ENCODE peak calls at places on chromosomes 16 and 17, in five cellular contexts. One of them, this sample, is unnamed.

GRCh38 chr16:25005445-25006306 is 9.5 kb downstream of the ARHGAP17 start:
- DNase-seq in A549: no peak
- DNase-seq in mesendoderm: no peak
- DNase-seq in mammary epithelial cell: no peak
- DNase-seq in fibroblast of lung: no peak
- DNase-seq in this sample: no peak

GRCh38 chr16:22664132-22664531 is 149.8 kb upstream of the HS3ST2 start:
- DNase-seq in A549: no peak
- DNase-seq in mammary epithelial cell: no peak
- DNase-seq in mesendoderm: no peak
- DNase-seq in fibroblast of lung: no peak
- DNase-seq in this sample: no peak

GRCh38 chr17:51018541-51018940 is 102.1 kb downstream of the SPAG9 start:
- DNase-seq in A549: no peak
- DNase-seq in mammary epithelial cell: no peak
- DNase-seq in mesendoderm: no peak
- DNase-seq in fibroblast of lung: no peak
- DNase-seq in this sample: no peak

GRCh38 chr16:82835487-82836160 is 208.9 kb downstream of the CDH13 start:
- DNase-seq in mesendoderm: peak
- DNase-seq in mammary epithelial cell: peak
- DNase-seq in fibroblast of lung: peak
- DNase-seq in A549: no peak
- DNase-seq in this sample: peak

GRCh38 chr17:1590747-1591473 is 28.3 kb upstream of the PITPNA start:
- DNase-seq in mesendoderm: no peak
- DNase-seq in A549: no peak
- DNase-seq in mammary epithelial cell: no peak
- DNase-seq in fibroblast of lung: no peak
- DNase-seq in this sample: no peak

GRCh38 chr17:31834448-31834847 is 24.6 kb downstream of the COPRS start:
- DNase-seq in A549: no peak
- DNase-seq in mammary epithelial cell: no peak
- DNase-seq in mesendoderm: no peak
- DNase-seq in fibroblast of lung: no peak
- DNase-seq in this sample: no peak

GRCh38 chr17:31448467-31449077 is 57.1 kb downstream of the RAB11FIP4 start:
- DNase-seq in fibroblast of lung: peak
- DNase-seq in mammary epithelial cell: no peak
- DNase-seq in A549: no peak
- DNase-seq in mesendoderm: peak
- DNase-seq in this sample: no peak

GRCh38 chr16:2019919-2020831 is 590 bp downstream of the NPW start:
- DNase-seq in mammary epithelial cell: peak
- DNase-seq in fibroblast of lung: no peak
- DNase-seq in mesendoderm: no peak
- DNase-seq in A549: no peak
- DNase-seq in this sample: no peak

GRCh38 chr16:66476328-66477027 is 49.4 kb downstream of the BEAN1 start:
- DNase-seq in fibroblast of lung: no peak
- DNase-seq in mesendoderm: peak
- DNase-seq in mammary epithelial cell: no peak
- DNase-seq in A549: peak
- DNase-seq in this sample: no peak

GRCh38 chr17:44108440-44109311 is 14.8 kb downstream of the HDAC5 start:
- DNase-seq in mesendoderm: no peak
- DNase-seq in fibroblast of lung: peak
- DNase-seq in mammary epithelial cell: no peak
- DNase-seq in A549: peak
- DNase-seq in this sample: no peak

GRCh38 chr17:57068222-57068658 is 16.8 kb upstream of the AKAP1 start:
- DNase-seq in fibroblast of lung: no peak
- DNase-seq in mammary epithelial cell: peak
- DNase-seq in mesendoderm: peak
- DNase-seq in A549: no peak
- DNase-seq in this sample: no peak

GRCh38 chr16:29663020-29663828 is at the start of gene SPN:
- DNase-seq in mammary epithelial cell: no peak
- DNase-seq in A549: no peak
- DNase-seq in fibroblast of lung: no peak
- DNase-seq in mesendoderm: no peak
- DNase-seq in this sample: no peak

GRCh38 chr17:77371117-77371887 is 230.5 kb downstream of the SEC14L1 start:
- DNase-seq in A549: no peak
- DNase-seq in fibroblast of lung: peak
- DNase-seq in mesendoderm: no peak
- DNase-seq in mammary epithelial cell: no peak
- DNase-seq in this sample: no peak

GRCh38 chr17:48995871-48996695 is 1.1 kb upstream of the IGF2BP1 start:
- DNase-seq in mesendoderm: peak
- DNase-seq in mammary epithelial cell: no peak
- DNase-seq in fibroblast of lung: no peak
- DNase-seq in A549: peak
- DNase-seq in this sample: no peak

GRCh38 chr17:4557626-4558310 is 2.6 kb upstream of the MYBBP1A start:
- DNase-seq in mammary epithelial cell: no peak
- DNase-seq in fibroblast of lung: no peak
- DNase-seq in A549: no peak
- DNase-seq in mesendoderm: no peak
- DNase-seq in this sample: no peak

GRCh38 chr16:23131841-23132576 is 17.2 kb downstream of the USP31 start:
- DNase-seq in fibroblast of lung: no peak
- DNase-seq in mesendoderm: no peak
- DNase-seq in mammary epithelial cell: no peak
- DNase-seq in A549: no peak
- DNase-seq in this sample: no peak

GRCh38 chr17:14301279-14301760 is 439 bp downstream of the HS3ST3B1 start:
- DNase-seq in mammary epithelial cell: no peak
- DNase-seq in A549: no peak
- DNase-seq in mesendoderm: no peak
- DNase-seq in fibroblast of lung: peak
- DNase-seq in this sample: no peak

GRCh38 chr17:80456465-80457235 is 19.8 kb downstream of the NPTX1 start:
- DNase-seq in A549: no peak
- DNase-seq in mammary epithelial cell: no peak
- DNase-seq in fibroblast of lung: no peak
- DNase-seq in mesendoderm: no peak
- DNase-seq in this sample: no peak

GRCh38 chr16:81457326-81458133 is 12.9 kb downstream of the CMIP start:
- DNase-seq in fibroblast of lung: peak
- DNase-seq in A549: peak
- DNase-seq in mesendoderm: peak
- DNase-seq in mammary epithelial cell: peak
- DNase-seq in this sample: no peak

DNA sequence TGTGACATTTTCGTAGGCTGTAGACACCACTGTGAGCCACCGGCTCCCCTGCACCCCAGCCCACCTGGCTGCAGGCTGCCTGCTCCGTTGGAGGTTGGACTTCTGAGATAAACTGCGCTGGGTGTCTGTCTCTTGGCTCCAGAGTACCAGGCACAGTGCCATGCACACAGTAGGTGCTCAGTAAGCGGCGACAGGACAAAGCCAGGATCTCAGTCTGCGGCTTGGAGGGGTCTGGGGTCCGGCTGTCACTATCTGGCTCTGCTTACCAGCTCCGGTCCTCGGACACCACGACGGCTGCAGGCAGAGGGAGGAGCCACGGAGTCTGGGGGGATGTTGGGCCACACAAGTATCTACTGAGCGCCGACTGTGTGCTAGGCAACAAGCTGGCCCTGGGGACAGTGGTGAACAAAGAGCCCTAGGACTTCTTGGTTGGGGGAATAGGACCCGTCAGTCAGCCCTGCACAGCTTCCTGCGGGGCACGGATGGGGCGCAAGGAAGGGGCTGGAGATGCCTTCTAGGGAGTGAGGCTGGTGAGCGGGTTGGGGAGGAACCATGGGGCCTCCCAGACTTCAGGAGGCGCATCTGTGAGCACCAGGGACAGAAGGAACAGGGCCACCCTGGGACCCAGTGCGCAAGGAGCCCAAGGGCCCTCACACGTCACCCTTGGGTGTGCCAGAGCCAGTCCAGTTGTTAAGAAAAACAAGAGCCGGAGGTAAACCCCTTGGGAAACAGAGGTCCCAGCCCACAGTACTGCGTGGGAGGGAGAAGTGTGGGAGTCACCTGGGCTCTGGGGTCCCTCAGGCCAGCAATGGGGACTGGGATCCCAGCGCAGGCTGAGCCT is 17.3 kb downstream of the JPH3 start:
- DNase-seq in mammary epithelial cell: no peak
- DNase-seq in A549: no peak
- DNase-seq in fibroblast of lung: no peak
- DNase-seq in mesendoderm: no peak
- DNase-seq in this sample: no peak
- H3K4me2 ChIP-seq in mammary epithelial cell: no peak
- H3K4me2 ChIP-seq in A549: no peak
- H3K4me2 ChIP-seq in fibroblast of lung: no peak
- H3K4me2 ChIP-seq in mesendoderm: no peak
- H3K4me2 ChIP-seq in this sample: no peak

GRCh38 chr16:89742948-89743347 is 21.6 kb downstream of the ZNF276 start:
- DNase-seq in fibroblast of lung: no peak
- DNase-seq in mesendoderm: no peak
- DNase-seq in mammary epithelial cell: no peak
- DNase-seq in A549: no peak
- DNase-seq in this sample: no peak
- H3K4me2 ChIP-seq in fibroblast of lung: no peak
- H3K4me2 ChIP-seq in mesendoderm: no peak
- H3K4me2 ChIP-seq in mammary epithelial cell: no peak
- H3K4me2 ChIP-seq in A549: no peak
- H3K4me2 ChIP-seq in this sample: no peak

DNA sequence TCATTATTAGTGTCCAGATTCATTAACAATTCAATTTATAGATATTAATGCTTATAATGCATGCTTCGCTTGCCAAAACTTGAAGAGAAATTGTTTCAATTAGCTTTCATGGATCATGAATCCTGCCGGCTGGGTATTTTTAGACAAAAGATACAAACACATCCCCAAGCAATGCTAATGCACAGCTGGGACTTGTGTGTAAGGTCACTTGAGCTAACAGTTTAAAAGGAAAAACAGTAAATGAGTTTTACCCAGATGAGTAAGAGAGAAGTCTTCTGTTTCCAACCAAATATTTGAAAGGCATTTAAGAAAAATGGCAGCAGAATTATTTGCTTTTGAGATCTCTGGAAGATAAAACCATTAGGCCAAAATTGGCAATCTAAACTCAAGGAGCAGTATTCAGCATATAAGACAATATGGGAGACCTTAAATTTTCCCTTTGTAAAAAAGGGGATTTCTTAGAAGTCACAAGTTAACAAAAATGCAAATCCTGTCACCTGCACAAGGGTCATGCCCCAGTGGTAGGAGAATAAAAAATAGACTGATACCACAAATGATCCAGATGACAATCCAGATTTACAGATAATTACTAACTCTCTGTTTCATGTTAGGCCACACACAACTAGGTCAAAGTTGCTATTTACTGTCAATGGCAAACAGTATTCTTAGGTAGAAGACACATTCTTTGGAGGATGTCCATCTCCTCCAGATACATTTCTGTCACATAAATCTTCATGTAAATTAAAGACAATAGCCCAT is 418.4 kb upstream of the PMFBP1 start:
- DNase-seq in fibroblast of lung: peak
- DNase-seq in mesendoderm: no peak
- DNase-seq in A549: no peak
- DNase-seq in mammary epithelial cell: no peak
- DNase-seq in this sample: no peak
- H3K4me2 ChIP-seq in fibroblast of lung: no peak
- H3K4me2 ChIP-seq in mesendoderm: no peak
- H3K4me2 ChIP-seq in A549: no peak
- H3K4me2 ChIP-seq in mammary epithelial cell: no peak
- H3K4me2 ChIP-seq in this sample: no peak

GRCh38 chr16:86480444-86480843 is 29.9 kb upstream of the FOXF1 start:
- DNase-seq in mesendoderm: no peak
- DNase-seq in mammary epithelial cell: no peak
- DNase-seq in A549: no peak
- DNase-seq in fibroblast of lung: no peak
- DNase-seq in this sample: no peak

GRCh38 chr16:86481607-86482006 is 28.7 kb upstream of the FOXF1 start:
- DNase-seq in mammary epithelial cell: no peak
- DNase-seq in mesendoderm: no peak
- DNase-seq in A549: no peak
- DNase-seq in fibroblast of lung: no peak
- DNase-seq in this sample: no peak

GRCh38 chr16:86478779-86479178 is 31.5 kb upstream of the FOXF1 start:
- DNase-seq in mammary epithelial cell: no peak
- DNase-seq in mesendoderm: no peak
- DNase-seq in A549: no peak
- DNase-seq in fibroblast of lung: no peak
- DNase-seq in this sample: no peak

GRCh38 chr16:86477642-86478041 is 32.7 kb upstream of the FOXF1 start:
- DNase-seq in A549: no peak
- DNase-seq in fibroblast of lung: peak
- DNase-seq in mammary epithelial cell: no peak
- DNase-seq in mesendoderm: no peak
- DNase-seq in this sample: no peak

GRCh38 chr16:86479419-86479818 is 30.9 kb upstream of the FOXF1 start:
- DNase-seq in fibroblast of lung: no peak
- DNase-seq in A549: no peak
- DNase-seq in mammary epithelial cell: no peak
- DNase-seq in mesendoderm: no peak
- DNase-seq in this sample: no peak
- H3K4me2 ChIP-seq in fibroblast of lung: peak
- H3K4me2 ChIP-seq in A549: no peak
- H3K4me2 ChIP-seq in mammary epithelial cell: no peak
- H3K4me2 ChIP-seq in mesendoderm: no peak
- H3K4me2 ChIP-seq in this sample: no peak

GRCh38 chr16:4501071-4501478 is 24.9 kb downstream of the HMOX2 start:
- DNase-seq in fibroblast of lung: peak
- DNase-seq in A549: no peak
- DNase-seq in mesendoderm: no peak
- DNase-seq in mammary epithelial cell: no peak
- DNase-seq in this sample: no peak
- H3K4me2 ChIP-seq in fibroblast of lung: peak
- H3K4me2 ChIP-seq in A549: peak
- H3K4me2 ChIP-seq in mesendoderm: no peak
- H3K4me2 ChIP-seq in mammary epithelial cell: peak
- H3K4me2 ChIP-seq in this sample: peak

GRCh38 chr17:7631398-7632380 is 1.8 kb downstream of the SHBG start:
- DNase-seq in A549: no peak
- DNase-seq in mammary epithelial cell: no peak
- DNase-seq in fibroblast of lung: no peak
- DNase-seq in mesendoderm: no peak
- DNase-seq in this sample: no peak

GRCh38 chr17:7633093-7633492 is 3.2 kb downstream of the SHBG start:
- DNase-seq in mammary epithelial cell: no peak
- DNase-seq in fibroblast of lung: no peak
- DNase-seq in A549: peak
- DNase-seq in mesendoderm: peak
- DNase-seq in this sample: no peak

GRCh38 chr17:7634384-7634783 is 4.4 kb downstream of the SHBG start:
- DNase-seq in fibroblast of lung: peak
- DNase-seq in mammary epithelial cell: no peak
- DNase-seq in A549: peak
- DNase-seq in mesendoderm: peak
- DNase-seq in this sample: no peak

GRCh38 chr17:7632492-7632894 is 2.6 kb downstream of the SHBG start:
- DNase-seq in fibroblast of lung: peak
- DNase-seq in mesendoderm: peak
- DNase-seq in mammary epithelial cell: peak
- DNase-seq in A549: peak
- DNase-seq in this sample: no peak

GRCh38 chr17:7636192-7636591 is 6.3 kb downstream of the SHBG start:
- DNase-seq in A549: no peak
- DNase-seq in mammary epithelial cell: no peak
- DNase-seq in mesendoderm: no peak
- DNase-seq in fibroblast of lung: no peak
- DNase-seq in this sample: no peak
- H3K4me2 ChIP-seq in A549: no peak
- H3K4me2 ChIP-seq in mammary epithelial cell: no peak
- H3K4me2 ChIP-seq in mesendoderm: no peak
- H3K4me2 ChIP-seq in fibroblast of lung: no peak
- H3K4me2 ChIP-seq in this sample: no peak